ENCODE peak calls at places on chromosomes 3 and 15, in five cellular contexts. R is Panc1, F is activated B cell treated with CpG ODN at 0.5 μM for 24 hours, P is GM12865, J is choroid plexus epithelial cell. B is an unnamed sample.

GRCh38 chr3:105527538-105527937 is 160.8 kb downstream of the ALCAM start:
- DNase-seq in R (no peak), F (no peak), P (no peak), J (no peak), B (no peak)

GRCh38 chr3:17179381-17180205 is 294.8 kb downstream of the PLCL2 start:
- DNase-seq in R (no peak), F (no peak), P (peak; percentile 65), J (peak; percentile 20), B (no peak)

GRCh38 chr3:14118400-14119165 is 6.1 kb downstream of the CHCHD4 start:
- DNase-seq in R (no peak), F (no peak), P (no peak), J (peak; percentile 93), B (peak; percentile 48)

GRCh38 chr3:129837057-129837631 is 56.4 kb downstream of the TMCC1 start:
- DNase-seq in R (no peak), F (no peak), P (no peak), J (peak; percentile 40), B (no peak)

GRCh38 chr3:25973111-25973510 is 183.2 kb downstream of the OXSM start:
- DNase-seq in R (no peak), F (no peak), P (no peak), J (no peak), B (no peak)

GRCh38 chr3:117103645-117104044 is 394.1 kb downstream of the TUSC7 start:
- DNase-seq in R (no peak), F (no peak), P (no peak), J (no peak), B (no peak)

GRCh38 chr3:121072128-121072527 is 164.1 kb downstream of the STXBP5L start:
- DNase-seq in R (no peak), F (no peak), P (no peak), J (no peak), B (no peak)

GRCh38 chr3:41532976-41533375 is 333.7 kb downstream of the CTNNB1 start:
- DNase-seq in R (no peak), F (no peak), P (no peak), J (no peak), B (no peak)

GRCh38 chr3:13709706-13710105 is 160.8 kb downstream of the FBLN2 start:
- DNase-seq in R (no peak), F (peak; percentile 4), P (no peak), J (no peak), B (peak; percentile 18)

GRCh38 chr15:101536166-101536874 is 46.8 kb upstream of the PCSK6 start:
- DNase-seq in R (no peak), F (no peak), P (no peak), J (no peak), B (peak; percentile 58)

GRCh38 chr3:187852842-187853727 is 107.8 kb upstream of the BCL6 start:
- DNase-seq in R (no peak), F (no peak), P (no peak), J (no peak), B (no peak)

GRCh38 chr3:25424238-25425013 is 3.6 kb upstream of the RARB start:
- DNase-seq in R (no peak), F (no peak), P (no peak), J (peak; percentile 49), B (no peak)

GRCh38 chr3:58042947-58043707 is 34.9 kb downstream of the FLNB start:
- DNase-seq in R (no peak), F (no peak), P (no peak), J (no peak), B (no peak)

GRCh38 chr3:114451561-114452018 is 157.8 kb downstream of the TIGIT start:
- DNase-seq in R (no peak), F (no peak), P (no peak), J (peak; percentile 52), B (no peak)

GRCh38 chr3:27462228-27462627 is 22.0 kb downstream of the SLC4A7 start:
- DNase-seq in R (no peak), F (no peak), P (no peak), J (no peak), B (no peak)

DNA sequence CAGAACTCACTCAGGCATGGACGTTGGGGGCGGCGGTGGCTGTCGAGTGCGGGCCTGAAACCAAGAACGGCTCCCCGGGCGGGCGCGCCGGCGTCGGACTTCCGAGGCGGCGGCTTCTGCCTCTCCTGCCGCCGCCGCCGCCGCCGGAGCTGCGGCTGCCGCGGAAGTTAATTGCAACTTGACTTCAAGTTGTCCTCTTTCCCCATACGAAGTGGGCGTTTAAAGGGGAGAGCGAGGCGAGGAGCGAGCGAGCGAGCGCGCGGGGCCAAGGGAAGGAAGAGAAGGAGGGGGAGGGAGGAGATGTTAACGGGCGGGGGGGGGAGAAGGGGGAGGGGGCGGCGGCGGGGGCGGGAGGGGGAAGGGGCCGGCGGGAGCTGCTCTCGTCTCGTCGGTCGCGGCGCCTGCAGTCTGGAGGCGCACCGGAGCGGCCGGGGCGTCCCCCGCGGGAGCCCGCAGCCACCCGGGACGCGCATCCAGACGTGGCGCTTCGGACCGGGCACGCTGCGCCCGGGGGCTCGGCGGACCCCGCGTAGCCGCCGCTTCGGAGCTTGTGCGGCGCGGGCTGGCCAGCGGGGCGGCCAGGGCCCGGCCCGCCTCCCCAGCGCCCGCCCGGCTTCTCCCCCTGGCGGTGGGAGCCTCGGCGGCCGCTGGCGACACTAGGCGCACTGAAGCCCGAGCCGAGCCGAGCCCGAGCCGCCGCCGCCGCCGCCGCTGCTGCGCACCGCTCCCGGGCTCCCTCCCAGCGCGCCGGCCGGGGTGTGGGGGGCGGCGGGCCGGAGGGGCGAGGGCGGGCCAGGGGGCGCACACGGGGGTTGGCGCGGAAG is 19.7 kb upstream of the SATB1 start:
- DNase-seq in R (no peak), F (peak; percentile 82), P (peak; percentile 40), J (peak; percentile 44), B (peak; percentile 81)
- TF ChIP-seq CTCF in R (peak; percentile 69), F (no peak), P (peak; percentile 34), J (peak; percentile 34), B (peak; percentile 64)

GRCh38 chr3:106593381-106593780 is 724.6 kb upstream of the CBLB start:
- DNase-seq in R (no peak), F (no peak), P (no peak), J (no peak), B (no peak)
- TF ChIP-seq CTCF in R (no peak), F (no peak), P (no peak), J (no peak), B (no peak)

GRCh38 chr15:75235051-75235673 is 23.0 kb upstream of the GOLGA6C start:
- DNase-seq in R (no peak), F (peak; percentile 3), P (no peak), J (no peak), B (no peak)

GRCh38 chr15:75234191-75234810 is 23.8 kb upstream of the GOLGA6C start:
- DNase-seq in R (no peak), F (peak; percentile 11), P (no peak), J (no peak), B (no peak)

GRCh38 chr15:75238150-75238549 is 20.0 kb upstream of the GOLGA6C start:
- DNase-seq in R (no peak), F (no peak), P (no peak), J (no peak), B (no peak)

GRCh38 chr15:75237316-75237982 is 20.7 kb upstream of the GOLGA6C start:
- DNase-seq in R (no peak), F (no peak), P (no peak), J (no peak), B (peak; percentile 63)

DNA sequence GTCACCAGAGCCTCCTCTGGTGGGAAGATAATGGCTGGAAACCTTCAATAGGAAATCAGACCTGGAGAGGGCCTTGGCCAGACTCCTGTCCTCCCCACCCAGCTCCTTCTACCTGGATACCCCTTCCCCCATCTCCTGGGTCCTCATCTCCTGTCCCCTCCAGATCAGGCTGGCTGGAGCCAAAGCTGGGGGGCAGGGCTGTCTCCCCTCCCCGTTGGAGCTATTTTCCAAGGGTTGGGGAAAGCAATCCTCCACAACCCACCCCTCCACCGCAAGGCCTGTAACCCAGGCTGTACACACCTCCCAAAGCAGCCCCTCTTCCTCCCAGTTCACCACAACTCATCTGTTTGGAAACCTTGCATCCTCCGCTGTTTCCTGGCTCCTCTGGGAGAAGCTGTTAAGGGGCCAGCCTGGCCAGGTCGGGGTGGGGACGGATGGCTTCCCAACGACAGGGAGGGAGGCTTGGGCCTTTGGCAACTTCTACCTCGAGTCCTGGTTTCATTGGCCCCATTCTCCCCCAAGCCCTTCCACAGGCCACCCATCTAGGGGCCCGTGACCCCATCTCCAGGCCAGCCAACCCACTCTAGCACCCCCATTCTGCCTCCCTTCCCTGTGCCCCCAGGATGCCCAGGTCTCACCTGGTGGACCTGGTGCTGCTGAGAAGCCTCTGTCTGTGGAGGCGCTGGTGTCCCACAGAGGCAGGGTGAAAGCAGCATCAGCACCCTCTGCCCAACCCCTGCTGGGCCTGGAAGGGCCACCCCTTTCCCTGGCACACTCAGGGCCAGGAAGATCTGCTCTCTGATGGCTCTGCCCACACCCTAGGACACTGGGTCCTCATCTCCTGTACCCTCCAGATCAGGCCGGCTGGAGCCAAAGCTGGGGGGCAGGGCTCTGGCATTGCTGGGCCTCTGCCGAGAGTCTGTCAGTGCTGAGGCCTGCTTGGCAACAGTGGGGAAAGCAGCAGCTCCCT is 22.1 kb upstream of the GOLGA6C start:
- DNase-seq in R (no peak), F (no peak), P (no peak), J (no peak), B (no peak)
- TF ChIP-seq CTCF in R (no peak), F (no peak), P (no peak), J (no peak), B (no peak)

GRCh38 chr3:32003380-32003779 is 21.8 kb downstream of the ZNF860 start:
- DNase-seq in R (no peak), F (no peak), P (no peak), J (no peak), B (no peak)
- TF ChIP-seq CTCF in R (no peak), F (no peak), P (no peak), J (no peak), B (no peak)

GRCh38 chr3:108473711-108474110 is 36.7 kb downstream of the MYH15 start:
- DNase-seq in R (no peak), F (no peak), P (no peak), J (no peak), B (no peak)

GRCh38 chr3:108469126-108469525 is 41.3 kb downstream of the MYH15 start:
- DNase-seq in R (no peak), F (no peak), P (no peak), J (no peak), B (no peak)

GRCh38 chr3:108474581-108474980 is 35.8 kb downstream of the MYH15 start:
- DNase-seq in R (no peak), F (no peak), P (no peak), J (peak; percentile 53), B (no peak)

GRCh38 chr3:108471346-108471935 is 39.0 kb downstream of the MYH15 start:
- DNase-seq in R (no peak), F (no peak), P (no peak), J (peak; percentile 47), B (no peak)

GRCh38 chr3:108472011-108472591 is 38.3 kb downstream of the MYH15 start:
- DNase-seq in R (peak; percentile 88), F (no peak), P (no peak), J (peak; percentile 86), B (no peak)
- TF ChIP-seq CTCF in R (no peak), F (no peak), P (no peak), J (no peak), B (no peak)

GRCh38 chr3:87261925-87262324 is 14.5 kb downstream of the POU1F1 start:
- DNase-seq in R (no peak), F (no peak), P (no peak), J (no peak), B (no peak)

DNA sequence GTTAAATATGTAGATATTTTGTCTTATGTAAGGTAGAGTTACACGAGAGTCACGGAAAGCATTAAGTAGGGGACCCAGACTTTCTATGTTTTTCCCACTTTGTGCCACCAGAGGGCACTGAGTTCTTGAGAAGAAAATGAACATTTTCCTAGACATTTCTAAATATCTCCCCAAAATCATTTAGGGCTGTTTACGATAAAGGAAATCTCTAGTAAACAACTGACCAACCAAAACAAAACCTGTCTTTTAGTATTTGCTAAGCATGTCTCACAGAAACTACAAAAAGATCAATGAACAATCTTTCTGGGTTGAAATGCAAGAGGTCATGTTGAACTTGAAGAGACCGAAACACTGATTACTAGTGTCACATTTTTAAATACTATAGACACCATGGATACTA is 16.1 kb downstream of the POU1F1 start:
- DNase-seq in R (peak; percentile 27), F (no peak), P (peak; percentile 55), J (peak; percentile 81), B (no peak)
- TF ChIP-seq CTCF in R (peak; percentile 66), F (peak; percentile 24), P (peak; percentile 71), J (peak; percentile 64), B (peak; percentile 87)